ENCODE peak calls at places on chromosomes 12 and 14, in ten cellular contexts. H is activated T-cell treated with anti-CD3 and anti-CD28 coated beads for 1 hour; S is LoVo; L is M059J; G is stimulated activated CD8-positive, alpha-beta memory T cell treated with anti-CD3 and anti-CD28 coated beads, Interleukin-15, amount 100 ng/mL, for 24 hours; K is stimulated activated CD4-positive, alpha-beta T cell treated with anti-CD3 and anti-CD28 coated beads, Interleukin-1b, Interleukin-23, amount 100 ng/mL, for 24 hours; B is omental fat pad; I is Panc1; C is RWPE1; E is iris pigment epithelial cell. F is an unnamed sample.
A peak's percentile ranks its signal among the peaks of the same experiment; 100 is the strongest.

GRCh38 chr14:90475298-90475697 is 78.5 kb downstream of the CALM1 start:
- DNase-seq in C (no peak), E (no peak), S (no peak), B (no peak), L (no peak), H (no peak), K (no peak), I (no peak), G (no peak), F (no peak)

GRCh38 chr12:111842556-111843396 is 748 bp downstream of the MAPKAPK5 start:
- DNase-seq in C (peak; percentile 36), L (peak; percentile 27), H (peak; percentile 6), S (peak; percentile 36), I (no peak), B (no peak), K (peak; percentile 15), E (peak; percentile 16), G (no peak), F (no peak)

GRCh38 chr12:25591132-25591531 is 38.0 kb upstream of the LMNTD1 start:
- DNase-seq in C (no peak), B (no peak), K (no peak), G (no peak), E (peak; percentile 21), S (no peak), H (no peak), I (no peak), L (peak; percentile 39), F (no peak)

GRCh38 chr14:50667491-50668007 is 557 bp downstream of the SAV1 start:
- DNase-seq in C (no peak), B (no peak), S (peak; percentile 45), E (no peak), G (no peak), H (peak; percentile 19), I (no peak), K (no peak), L (no peak), F (no peak)

GRCh38 chr12:48285751-48286650 is 64.7 kb downstream of the ZNF641 start:
- DNase-seq in S (no peak), K (no peak), H (no peak), G (no peak), E (no peak), C (no peak), I (no peak), L (no peak), B (no peak), F (no peak)

GRCh38 chr12:54394986-54395385 is 10.5 kb upstream of the ZNF385A start:
- DNase-seq in L (no peak), I (no peak), B (no peak), C (no peak), G (no peak), K (no peak), H (no peak), E (no peak), S (no peak), F (peak; percentile 5)

GRCh38 chr12:18807714-18808113 is 69.8 kb downstream of the CAPZA3 start:
- DNase-seq in I (no peak), S (no peak), K (no peak), H (no peak), B (no peak), E (no peak), L (no peak), G (no peak), C (no peak), F (no peak)

GRCh38 chr12:54840293-54840692 is 14.0 kb upstream of the MUCL1 start:
- DNase-seq in G (no peak), S (no peak), H (no peak), B (no peak), C (no peak), L (no peak), K (no peak), E (no peak), I (no peak), F (no peak)

GRCh38 chr12:3964404-3964803 is 91.2 kb upstream of the PARP11 start:
- DNase-seq in E (no peak), B (no peak), I (peak; percentile 7), L (peak; percentile 15), C (peak; percentile 8), S (no peak), K (no peak), G (no peak), H (no peak), F (no peak)

GRCh38 chr14:67413806-67414769 is 2.1 kb upstream of the PLEK2 start:
- DNase-seq in E (peak; percentile 76), C (peak; percentile 81), B (no peak), H (no peak), I (no peak), K (no peak), L (peak; percentile 91), G (no peak), S (peak; percentile 91), F (peak; percentile 96)

GRCh38 chr14:68147331-68147730 is 327.8 kb downstream of the RAD51B start:
- DNase-seq in I (no peak), L (no peak), S (no peak), B (no peak), K (no peak), E (peak; percentile 45), G (no peak), H (no peak), C (no peak), F (no peak)

GRCh38 chr14:34218866-34219265 is 243.2 kb downstream of the SPTSSA start:
- DNase-seq in H (no peak), I (no peak), E (no peak), K (no peak), S (no peak), G (no peak), L (no peak), B (no peak), C (no peak), F (no peak)